ENCODE peak calls at places on chromosomes 7 and 10, in nine cellular contexts. W, B, M, K, S, J, R, Q and T are unnamed samples.

GRCh38 chr10:80530251-80530650 is 7.5 kb upstream of the SH2D4B start:
- DNase-seq in S (peak; percentile 83), J (no peak), W (peak; percentile 78), M (no peak), B (no peak), Q (no peak), R (no peak), K (peak; percentile 39), T (no peak)

GRCh38 chr10:71761541-71762113 is 11.7 kb downstream of the VSIR start:
- DNase-seq in M (no peak), R (no peak), S (no peak), B (no peak), W (no peak), Q (no peak), K (no peak), J (no peak), T (no peak)

GRCh38 chr10:15469066-15469465 is 98.0 kb upstream of the FAM171A1 start:
- DNase-seq in K (no peak), W (no peak), B (no peak), M (no peak), J (no peak), R (no peak), Q (no peak), S (no peak), T (no peak)

GRCh38 chr7:25781704-25782103 is 370.3 kb upstream of the NFE2L3 start:
- DNase-seq in R (no peak), S (no peak), Q (no peak), B (no peak), W (no peak), J (no peak), M (no peak), K (no peak), T (no peak)

GRCh38 chr10:86334515-86335085 is 32.0 kb downstream of the GRID1 start:
- DNase-seq in J (no peak), S (no peak), R (no peak), K (no peak), Q (no peak), W (no peak), M (no peak), B (no peak), T (peak; percentile 38)

GRCh38 chr10:34933676-34934075 is 118.6 kb upstream of the PARD3 start:
- DNase-seq in K (no peak), B (no peak), Q (peak; percentile 59), W (no peak), S (no peak), R (no peak), J (no peak), M (no peak), T (no peak)

GRCh38 chr7:23594879-23595604 is 2.1 kb upstream of the CCDC126 start:
- DNase-seq in J (no peak), Q (no peak), S (no peak), W (peak; percentile 73), K (no peak), M (peak; percentile 35), R (peak; percentile 78), B (no peak), T (no peak)

GRCh38 chr10:3624367-3624766 is 160.6 kb downstream of the KLF6 start:
- DNase-seq in Q (no peak), S (no peak), R (no peak), J (no peak), K (no peak), M (no peak), W (no peak), B (no peak), T (no peak)

GRCh38 chr10:43401627-43402026 is 7.4 kb downstream of the HNRNPF start:
- DNase-seq in K (no peak), R (no peak), Q (no peak), S (no peak), W (no peak), J (no peak), B (no peak), M (no peak), T (peak; percentile 35)

GRCh38 chr7:4045975-4046374 is 636.1 kb upstream of the FOXK1 start:
- DNase-seq in K (no peak), S (no peak), B (no peak), R (no peak), W (no peak), Q (no peak), M (no peak), J (no peak), T (no peak)

GRCh38 chr7:144812379-144813283 is 23.2 kb downstream of the TPK1 start:
- DNase-seq in J (no peak), S (no peak), K (peak; percentile 27), M (no peak), Q (no peak), B (no peak), W (peak; percentile 62), R (peak; percentile 9), T (no peak)

GRCh38 chr7:143043391-143043790 is 8.8 kb upstream of the OR6V1 start:
- DNase-seq in K (no peak), M (no peak), R (no peak), J (no peak), S (no peak), W (no peak), B (no peak), Q (no peak), T (no peak)

GRCh38 chr10:31490858-31491504 is 172.0 kb downstream of the ZEB1 start:
- DNase-seq in Q (no peak), R (no peak), K (peak; percentile 10), M (peak; percentile 20), S (no peak), J (no peak), B (no peak), W (peak; percentile 37), T (no peak)

GRCh38 chr10:13686331-13686752 is 99.6 kb downstream of the PRPF18 start:
- DNase-seq in R (no peak), Q (peak; percentile 54), B (no peak), W (no peak), J (no peak), K (no peak), S (no peak), M (no peak), T (no peak)

GRCh38 chr7:84722086-84722485 is 464.8 kb downstream of the SEMA3D start:
- DNase-seq in W (no peak), Q (no peak), J (no peak), M (no peak), R (no peak), K (no peak), B (no peak), S (no peak), T (no peak)

GRCh38 chr10:1404236-1404952 is 332.9 kb downstream of the ADARB2 start:
- DNase-seq in W (no peak), B (no peak), S (no peak), K (no peak), M (no peak), Q (no peak), R (no peak), J (no peak), T (no peak)

GRCh38 chr7:133795061-133795460 is 332.1 kb upstream of the LRGUK start:
- DNase-seq in Q (no peak), B (no peak), M (no peak), K (no peak), J (no peak), W (no peak), S (no peak), R (no peak), T (no peak)